ENCODE peak calls at places on chromosomes 12 and 14, in five cellular contexts. One of them, this sample, is unnamed.

GRCh38 chr14:54848910-54849309 is 53.7 kb downstream of the GCH1 start:
- ATAC-seq in left lobe of liver: no peak
- ATAC-seq in gastrocnemius medialis: no peak
- ATAC-seq in left lung: no peak
- ATAC-seq in left cardiac atrium: no peak
- ATAC-seq in this sample: no peak

GRCh38 chr14:59627011-59627520 is 50.5 kb upstream of the CCDC175 start:
- ATAC-seq in left lobe of liver: no peak
- ATAC-seq in gastrocnemius medialis: no peak
- ATAC-seq in left lung: no peak
- ATAC-seq in left cardiac atrium: no peak
- ATAC-seq in this sample: no peak

GRCh38 chr14:72847721-72848120 is 46.2 kb downstream of the DPF3 start:
- ATAC-seq in left lobe of liver: no peak
- ATAC-seq in gastrocnemius medialis: no peak
- ATAC-seq in left lung: no peak
- ATAC-seq in left cardiac atrium: no peak
- ATAC-seq in this sample: no peak

GRCh38 chr12:124508323-124509096 is 58.9 kb downstream of the NCOR2 start:
- ATAC-seq in left lobe of liver: no peak
- ATAC-seq in gastrocnemius medialis: peak; percentile 6
- ATAC-seq in left lung: peak; percentile 1
- ATAC-seq in left cardiac atrium: no peak
- ATAC-seq in this sample: peak; percentile 1

GRCh38 chr12:128796439-128797118 is 27.2 kb downstream of the SLC15A4 start:
- ATAC-seq in left lobe of liver: no peak
- ATAC-seq in gastrocnemius medialis: peak; percentile 73
- ATAC-seq in left lung: no peak
- ATAC-seq in left cardiac atrium: no peak
- ATAC-seq in this sample: no peak

GRCh38 chr12:40300490-40300889 is 75.7 kb downstream of the LRRK2 start:
- ATAC-seq in left lobe of liver: no peak
- ATAC-seq in gastrocnemius medialis: no peak
- ATAC-seq in left lung: peak; percentile 61
- ATAC-seq in left cardiac atrium: no peak
- ATAC-seq in this sample: no peak

GRCh38 chr14:94366146-94366887 is 22.1 kb downstream of the SERPINA1 start:
- ATAC-seq in left lobe of liver: no peak
- ATAC-seq in gastrocnemius medialis: no peak
- ATAC-seq in left lung: no peak
- ATAC-seq in left cardiac atrium: no peak
- ATAC-seq in this sample: no peak

GRCh38 chr14:54857830-54858269 is 44.8 kb downstream of the GCH1 start:
- ATAC-seq in left lobe of liver: no peak
- ATAC-seq in gastrocnemius medialis: peak; percentile 89
- ATAC-seq in left lung: peak; percentile 63
- ATAC-seq in left cardiac atrium: peak; percentile 82
- ATAC-seq in this sample: peak; percentile 90

GRCh38 chr14:53946404-53947400 is 9.9 kb downstream of the BMP4 start:
- ATAC-seq in left lobe of liver: peak; percentile 83
- ATAC-seq in gastrocnemius medialis: no peak
- ATAC-seq in left lung: peak; percentile 58
- ATAC-seq in left cardiac atrium: peak; percentile 34
- ATAC-seq in this sample: no peak

GRCh38 chr12:83016226-83016835 is 329.6 kb downstream of the TMTC2 start:
- ATAC-seq in left lobe of liver: no peak
- ATAC-seq in gastrocnemius medialis: peak; percentile 97
- ATAC-seq in left lung: peak; percentile 95
- ATAC-seq in left cardiac atrium: peak; percentile 97
- ATAC-seq in this sample: peak; percentile 82

This sample was measured in gastroesophageal sphincter.